ENCODE peak calls at places on chromosomes 12 and 14, in five cellular contexts. J is activated CD8-positive, alpha-beta memory T cell treated with anti-CD3 and anti-CD28 coated beads for 24 hours; E is effector memory CD4-positive, alpha-beta T cell; F is AG08395; O is psoas muscle. B is an unnamed sample.

GRCh38 chr12:52005903-52006703 is 643 bp upstream of the TAMALIN start:
- DNase-seq in J (no peak), F (no peak), O (peak; percentile 71), E (no peak), B (no peak)

GRCh38 chr12:110579239-110579888 is 3.8 kb downstream of the PPTC7 start:
- DNase-seq in J (no peak), F (no peak), E (no peak), O (no peak), B (no peak)

GRCh38 chr14:91317381-91318313 is 73.1 kb upstream of the GPR68 start:
- DNase-seq in O (peak; percentile 84), E (peak; percentile 71), J (peak; percentile 91), F (no peak), B (no peak)

GRCh38 chr12:4032906-4033628 is 159.9 kb upstream of the PARP11 start:
- DNase-seq in E (no peak), J (no peak), F (peak; percentile 43), O (no peak), B (no peak)

GRCh38 chr12:57173089-57173488 is 25.7 kb upstream of the LRP1-AS start:
- DNase-seq in J (no peak), F (peak; percentile 34), O (no peak), E (no peak), B (no peak)

GRCh38 chr12:112381421-112381897 is 772 bp downstream of the HECTD4 start:
- DNase-seq in J (no peak), E (peak; percentile 22), F (no peak), O (peak; percentile 56), B (no peak)

GRCh38 chr12:30200864-30201263 is 417.1 kb upstream of the TMTC1 start:
- DNase-seq in J (no peak), E (no peak), O (peak; percentile 40), F (no peak), B (no peak)

GRCh38 chr12:53184828-53185227 is 4.1 kb upstream of the CSAD start:
- DNase-seq in O (no peak), E (no peak), F (no peak), J (peak; percentile 55), B (no peak)

GRCh38 chr12:53344824-53345485 is 8.8 kb upstream of the SP7 start:
- DNase-seq in E (peak; percentile 34), O (peak; percentile 88), J (peak; percentile 83), F (peak; percentile 82), B (peak; percentile 93)

B was measured in esophagus muscularis mucosa.